ENCODE peak calls at places on chromosomes 13 and 19, in eight cellular contexts. T is RCC 7860; Z is NCI-H1048; L is MCF 10A; B is CD8-positive, alpha-beta T cell; W is activated CD4-positive, alpha-beta T cell treated with anti-CD3 and anti-CD28 coated beads for 4 hours; Y is Calu3; H is tibial artery. Q is an unnamed sample.

GRCh38 chr19:45076029-45076850 is at the start of gene ZNF296:
- DNase-seq in L (peak), H (peak), Y (peak), W (peak), T (peak), Z (peak), B (peak), Q (peak)

GRCh38 chr19:54319049-54319448 is 6.1 kb upstream of the LILRA5 start:
- DNase-seq in B (no peak), Y (no peak), T (no peak), L (no peak), H (peak), Z (no peak), W (no peak), Q (no peak)

GRCh38 chr13:31860002-31860401 is 120.7 kb downstream of the RXFP2 start:
- DNase-seq in L (no peak), Z (no peak), B (no peak), W (no peak), T (no peak), Y (no peak), H (peak), Q (no peak)

GRCh38 chr19:42303876-42304275 is 1.5 kb upstream of the PAFAH1B3 start:
- DNase-seq in B (no peak), Z (no peak), Y (no peak), W (no peak), T (no peak), H (no peak), L (no peak), Q (no peak)

GRCh38 chr13:80965097-80965496 is 624.2 kb upstream of the SPRY2 start:
- DNase-seq in W (no peak), L (no peak), T (no peak), Z (no peak), Y (no peak), H (no peak), B (no peak), Q (no peak)

GRCh38 chr13:50352720-50353491 is 337.7 kb downstream of the KCNRG start:
- DNase-seq in L (no peak), H (no peak), W (no peak), Z (no peak), T (no peak), Y (no peak), B (no peak), Q (no peak)

GRCh38 chr13:21691500-21691899 is 20.6 kb downstream of the FGF9 start:
- DNase-seq in W (no peak), Y (no peak), H (no peak), T (no peak), B (no peak), Z (no peak), L (no peak), Q (no peak)

GRCh38 chr19:51546650-51547396 is 15.4 kb upstream of the SIGLEC6 start:
- DNase-seq in Y (peak), H (no peak), B (no peak), Z (no peak), W (no peak), T (peak), L (no peak), Q (no peak)

GRCh38 chr19:51023946-51024345 is 2.5 kb downstream of the KLK11 start:
- DNase-seq in Y (no peak), L (no peak), B (no peak), W (no peak), H (no peak), T (no peak), Z (no peak), Q (no peak)

GRCh38 chr19:58182577-58182988 is 278 bp upstream of the ZNF274 start:
- DNase-seq in T (no peak), W (peak), H (no peak), Y (no peak), Z (no peak), B (peak), L (no peak), Q (no peak)

GRCh38 chr19:44951179-44952159 is 3.7 kb upstream of the CLPTM1 start:
- DNase-seq in T (peak), B (peak), W (peak), H (peak), L (peak), Z (peak), Y (peak), Q (peak)

GRCh38 chr13:102658678-102659077 is 36.2 kb downstream of the METTL21C start:
- DNase-seq in Z (no peak), L (no peak), W (no peak), T (peak), Y (no peak), B (no peak), H (no peak), Q (no peak)

GRCh38 chr19:56120371-56121179 is 520 bp downstream of the ZNF787 start:
- DNase-seq in H (peak), W (peak), B (peak), Z (peak), T (peak), Y (peak), L (peak), Q (peak)

GRCh38 chr13:105937451-105937850 is 598.0 kb downstream of the EFNB2 start:
- DNase-seq in W (no peak), L (no peak), B (no peak), Y (no peak), T (no peak), H (no peak), Z (no peak), Q (no peak)

GRCh38 chr13:51959773-51960172 is 51.5 kb downstream of the ATP7B start:
- DNase-seq in B (no peak), H (no peak), W (no peak), Z (no peak), Y (no peak), L (no peak), T (no peak), Q (no peak)

GRCh38 chr19:56612737-56613136 is 17.6 kb downstream of the ZNF71 start:
- DNase-seq in Y (no peak), W (no peak), T (no peak), H (no peak), B (no peak), L (no peak), Z (no peak), Q (no peak)

GRCh38 chr19:38307597-38307996 is 3.5 kb downstream of the C19orf33 start:
- DNase-seq in W (no peak), Y (no peak), Z (no peak), L (no peak), T (no peak), B (no peak), H (no peak), Q (no peak)

Q was measured in psoas muscle.